ENCODE peak calls at places on chromosomes 5 and 9, in ten cellular contexts. One of them, this sample, is unnamed.

GRCh38 chr9:1959347-1959746 is 55.8 kb upstream of the SMARCA2 start:
- DNase-seq in Kasumi-1: no peak
- DNase-seq in left ventricle myocardium inferior: no peak
- DNase-seq in HTR-8/SVneo: no peak
- DNase-seq in NCI-H774: no peak
- DNase-seq in NCI-H1694 treated with DMSO at 0.1 percent for 48 hours: no peak
- DNase-seq in NCI-H69: no peak
- DNase-seq in cardiac muscle cell: no peak
- DNase-seq in cardiac fibroblast: no peak
- DNase-seq in T-helper 2 cell: no peak
- DNase-seq in this sample: no peak

GRCh38 chr9:27888661-27889295 is 315.5 kb upstream of the C9orf72 start:
- DNase-seq in HTR-8/SVneo: no peak
- DNase-seq in cardiac fibroblast: peak; percentile 3
- DNase-seq in left ventricle myocardium inferior: no peak
- DNase-seq in Kasumi-1: no peak
- DNase-seq in cardiac muscle cell: no peak
- DNase-seq in NCI-H69: peak; percentile 61
- DNase-seq in NCI-H774: no peak
- DNase-seq in NCI-H1694 treated with DMSO at 0.1 percent for 48 hours: no peak
- DNase-seq in T-helper 2 cell: peak; percentile 45
- DNase-seq in this sample: peak; percentile 21

GRCh38 chr9:89405832-89406231 is 87.5 kb downstream of the SECISBP2 start:
- DNase-seq in NCI-H69: no peak
- DNase-seq in cardiac fibroblast: no peak
- DNase-seq in cardiac muscle cell: no peak
- DNase-seq in Kasumi-1: no peak
- DNase-seq in NCI-H1694 treated with DMSO at 0.1 percent for 48 hours: no peak
- DNase-seq in NCI-H774: no peak
- DNase-seq in left ventricle myocardium inferior: peak; percentile 48
- DNase-seq in HTR-8/SVneo: no peak
- DNase-seq in T-helper 2 cell: no peak
- DNase-seq in this sample: peak; percentile 65

GRCh38 chr9:101711330-101711941 is 27.0 kb downstream of the GRIN3A start:
- DNase-seq in NCI-H774: no peak
- DNase-seq in cardiac muscle cell: peak; percentile 3
- DNase-seq in Kasumi-1: peak; percentile 58
- DNase-seq in cardiac fibroblast: peak; percentile 13
- DNase-seq in NCI-H69: peak; percentile 52
- DNase-seq in left ventricle myocardium inferior: no peak
- DNase-seq in NCI-H1694 treated with DMSO at 0.1 percent for 48 hours: no peak
- DNase-seq in T-helper 2 cell: peak; percentile 8
- DNase-seq in HTR-8/SVneo: no peak
- DNase-seq in this sample: no peak

GRCh38 chr9:32384002-32384363 is 460 bp upstream of the ACO1 start:
- DNase-seq in cardiac muscle cell: no peak
- DNase-seq in Kasumi-1: no peak
- DNase-seq in NCI-H1694 treated with DMSO at 0.1 percent for 48 hours: no peak
- DNase-seq in NCI-H69: peak; percentile 52
- DNase-seq in HTR-8/SVneo: no peak
- DNase-seq in left ventricle myocardium inferior: no peak
- DNase-seq in NCI-H774: no peak
- DNase-seq in cardiac fibroblast: no peak
- DNase-seq in T-helper 2 cell: no peak
- DNase-seq in this sample: no peak

GRCh38 chr9:131693163-131693562 is 46.7 kb downstream of the RAPGEF1 start:
- DNase-seq in NCI-H1694 treated with DMSO at 0.1 percent for 48 hours: no peak
- DNase-seq in left ventricle myocardium inferior: no peak
- DNase-seq in T-helper 2 cell: no peak
- DNase-seq in HTR-8/SVneo: no peak
- DNase-seq in cardiac fibroblast: no peak
- DNase-seq in Kasumi-1: no peak
- DNase-seq in NCI-H69: no peak
- DNase-seq in cardiac muscle cell: no peak
- DNase-seq in NCI-H774: no peak
- DNase-seq in this sample: no peak

GRCh38 chr9:136671646-136672430 is 9.1 kb downstream of the EGFL7 start:
- DNase-seq in NCI-H774: no peak
- DNase-seq in cardiac fibroblast: peak; percentile 25
- DNase-seq in T-helper 2 cell: no peak
- DNase-seq in cardiac muscle cell: peak; percentile 66
- DNase-seq in left ventricle myocardium inferior: no peak
- DNase-seq in Kasumi-1: no peak
- DNase-seq in HTR-8/SVneo: no peak
- DNase-seq in NCI-H69: peak; percentile 55
- DNase-seq in NCI-H1694 treated with DMSO at 0.1 percent for 48 hours: no peak
- DNase-seq in this sample: peak; percentile 93

GRCh38 chr5:155919125-155919524 is 407.8 kb upstream of the SGCD start:
- DNase-seq in cardiac fibroblast: no peak
- DNase-seq in Kasumi-1: no peak
- DNase-seq in HTR-8/SVneo: no peak
- DNase-seq in left ventricle myocardium inferior: no peak
- DNase-seq in NCI-H69: no peak
- DNase-seq in NCI-H774: no peak
- DNase-seq in cardiac muscle cell: peak; percentile 1
- DNase-seq in T-helper 2 cell: no peak
- DNase-seq in NCI-H1694 treated with DMSO at 0.1 percent for 48 hours: no peak
- DNase-seq in this sample: no peak

GRCh38 chr9:18753904-18754303 is 279.1 kb downstream of the SAXO1 start:
- DNase-seq in NCI-H1694 treated with DMSO at 0.1 percent for 48 hours: no peak
- DNase-seq in T-helper 2 cell: no peak
- DNase-seq in HTR-8/SVneo: no peak
- DNase-seq in NCI-H774: no peak
- DNase-seq in NCI-H69: no peak
- DNase-seq in cardiac fibroblast: no peak
- DNase-seq in Kasumi-1: no peak
- DNase-seq in left ventricle myocardium inferior: no peak
- DNase-seq in cardiac muscle cell: no peak
- DNase-seq in this sample: no peak

GRCh38 chr9:70576121-70576520 is 161.7 kb upstream of the KLF9 start:
- DNase-seq in cardiac muscle cell: no peak
- DNase-seq in cardiac fibroblast: no peak
- DNase-seq in NCI-H69: no peak
- DNase-seq in NCI-H1694 treated with DMSO at 0.1 percent for 48 hours: no peak
- DNase-seq in T-helper 2 cell: no peak
- DNase-seq in Kasumi-1: no peak
- DNase-seq in left ventricle myocardium inferior: no peak
- DNase-seq in NCI-H774: no peak
- DNase-seq in HTR-8/SVneo: no peak
- DNase-seq in this sample: no peak

GRCh38 chr9:115263731-115264130 is 145.8 kb upstream of the TNC start:
- DNase-seq in cardiac fibroblast: peak; percentile 80
- DNase-seq in left ventricle myocardium inferior: no peak
- DNase-seq in HTR-8/SVneo: no peak
- DNase-seq in T-helper 2 cell: no peak
- DNase-seq in cardiac muscle cell: no peak
- DNase-seq in NCI-H774: no peak
- DNase-seq in Kasumi-1: no peak
- DNase-seq in NCI-H69: no peak
- DNase-seq in NCI-H1694 treated with DMSO at 0.1 percent for 48 hours: no peak
- DNase-seq in this sample: no peak

GRCh38 chr5:138932171-138932810 is 57.2 kb upstream of the LRRTM2 start:
- DNase-seq in left ventricle myocardium inferior: no peak
- DNase-seq in T-helper 2 cell: peak; percentile 29
- DNase-seq in cardiac muscle cell: no peak
- DNase-seq in Kasumi-1: no peak
- DNase-seq in NCI-H1694 treated with DMSO at 0.1 percent for 48 hours: no peak
- DNase-seq in NCI-H69: peak; percentile 22
- DNase-seq in cardiac fibroblast: no peak
- DNase-seq in HTR-8/SVneo: no peak
- DNase-seq in NCI-H774: no peak
- DNase-seq in this sample: no peak

GRCh38 chr9:95822583-95823431 is 52.7 kb upstream of the ERCC6L2 start:
- DNase-seq in cardiac fibroblast: peak; percentile 85
- DNase-seq in NCI-H774: no peak
- DNase-seq in HTR-8/SVneo: peak; percentile 61
- DNase-seq in cardiac muscle cell: no peak
- DNase-seq in T-helper 2 cell: peak; percentile 89
- DNase-seq in Kasumi-1: no peak
- DNase-seq in left ventricle myocardium inferior: no peak
- DNase-seq in NCI-H1694 treated with DMSO at 0.1 percent for 48 hours: no peak
- DNase-seq in NCI-H69: no peak
- DNase-seq in this sample: peak; percentile 48

GRCh38 chr9:4293293-4293931 is 6.5 kb downstream of the GLIS3 start:
- DNase-seq in NCI-H774: no peak
- DNase-seq in T-helper 2 cell: no peak
- DNase-seq in cardiac fibroblast: peak; percentile 99
- DNase-seq in NCI-H1694 treated with DMSO at 0.1 percent for 48 hours: no peak
- DNase-seq in HTR-8/SVneo: peak; percentile 49
- DNase-seq in Kasumi-1: no peak
- DNase-seq in left ventricle myocardium inferior: no peak
- DNase-seq in cardiac muscle cell: no peak
- DNase-seq in NCI-H69: no peak
- DNase-seq in this sample: no peak

GRCh38 chr5:172002840-172003512 is 3.5 kb downstream of the FBXW11 start:
- DNase-seq in HTR-8/SVneo: no peak
- DNase-seq in NCI-H1694 treated with DMSO at 0.1 percent for 48 hours: no peak
- DNase-seq in left ventricle myocardium inferior: no peak
- DNase-seq in T-helper 2 cell: no peak
- DNase-seq in cardiac muscle cell: no peak
- DNase-seq in Kasumi-1: no peak
- DNase-seq in cardiac fibroblast: no peak
- DNase-seq in NCI-H69: peak; percentile 10
- DNase-seq in NCI-H774: no peak
- DNase-seq in this sample: no peak

GRCh38 chr9:37986771-37987258 is 82.2 kb downstream of the SHB start:
- DNase-seq in left ventricle myocardium inferior: no peak
- DNase-seq in NCI-H774: no peak
- DNase-seq in HTR-8/SVneo: no peak
- DNase-seq in cardiac muscle cell: no peak
- DNase-seq in cardiac fibroblast: no peak
- DNase-seq in NCI-H1694 treated with DMSO at 0.1 percent for 48 hours: no peak
- DNase-seq in T-helper 2 cell: no peak
- DNase-seq in Kasumi-1: no peak
- DNase-seq in NCI-H69: no peak
- DNase-seq in this sample: no peak

GRCh38 chr5:103561670-103562069 is 919 bp downstream of the NUDT12 start:
- DNase-seq in NCI-H69: peak; percentile 36
- DNase-seq in NCI-H1694 treated with DMSO at 0.1 percent for 48 hours: no peak
- DNase-seq in NCI-H774: no peak
- DNase-seq in T-helper 2 cell: no peak
- DNase-seq in left ventricle myocardium inferior: no peak
- DNase-seq in HTR-8/SVneo: no peak
- DNase-seq in Kasumi-1: no peak
- DNase-seq in cardiac fibroblast: no peak
- DNase-seq in cardiac muscle cell: no peak
- DNase-seq in this sample: no peak

GRCh38 chr5:169970911-169971436 is 9.3 kb downstream of the INSYN2B start:
- DNase-seq in NCI-H774: no peak
- DNase-seq in HTR-8/SVneo: peak; percentile 71
- DNase-seq in Kasumi-1: no peak
- DNase-seq in cardiac fibroblast: peak; percentile 85
- DNase-seq in cardiac muscle cell: no peak
- DNase-seq in T-helper 2 cell: no peak
- DNase-seq in NCI-H1694 treated with DMSO at 0.1 percent for 48 hours: no peak
- DNase-seq in left ventricle myocardium inferior: peak; percentile 25
- DNase-seq in NCI-H69: peak; percentile 63
- DNase-seq in this sample: no peak

GRCh38 chr9:26175264-26175663 is 497.0 kb upstream of the TUSC1 start:
- DNase-seq in NCI-H1694 treated with DMSO at 0.1 percent for 48 hours: no peak
- DNase-seq in T-helper 2 cell: no peak
- DNase-seq in NCI-H774: no peak
- DNase-seq in left ventricle myocardium inferior: no peak
- DNase-seq in cardiac fibroblast: peak; percentile 5
- DNase-seq in Kasumi-1: no peak
- DNase-seq in HTR-8/SVneo: peak; percentile 9
- DNase-seq in NCI-H69: peak; percentile 26
- DNase-seq in cardiac muscle cell: no peak
- DNase-seq in this sample: no peak

GRCh38 chr5:169945831-169946261 is 34.4 kb downstream of the INSYN2B start:
- DNase-seq in T-helper 2 cell: no peak
- DNase-seq in NCI-H774: no peak
- DNase-seq in left ventricle myocardium inferior: peak; percentile 20
- DNase-seq in HTR-8/SVneo: peak; percentile 14
- DNase-seq in cardiac muscle cell: peak; percentile 28
- DNase-seq in NCI-H69: peak; percentile 98
- DNase-seq in NCI-H1694 treated with DMSO at 0.1 percent for 48 hours: no peak
- DNase-seq in cardiac fibroblast: peak; percentile 95
- DNase-seq in Kasumi-1: peak; percentile 77
- DNase-seq in this sample: no peak

GRCh38 chr9:71036501-71036900 is 84.9 kb downstream of the TRPM3 start:
- DNase-seq in T-helper 2 cell: no peak
- DNase-seq in cardiac muscle cell: peak; percentile 28
- DNase-seq in NCI-H774: peak; percentile 7
- DNase-seq in HTR-8/SVneo: no peak
- DNase-seq in left ventricle myocardium inferior: no peak
- DNase-seq in cardiac fibroblast: peak; percentile 71
- DNase-seq in NCI-H69: peak; percentile 60
- DNase-seq in Kasumi-1: no peak
- DNase-seq in NCI-H1694 treated with DMSO at 0.1 percent for 48 hours: no peak
- DNase-seq in this sample: no peak

GRCh38 chr5:56343988-56344387 is 110.9 kb upstream of the ANKRD55 start:
- DNase-seq in NCI-H774: no peak
- DNase-seq in left ventricle myocardium inferior: no peak
- DNase-seq in T-helper 2 cell: no peak
- DNase-seq in HTR-8/SVneo: no peak
- DNase-seq in NCI-H69: no peak
- DNase-seq in cardiac fibroblast: no peak
- DNase-seq in NCI-H1694 treated with DMSO at 0.1 percent for 48 hours: no peak
- DNase-seq in Kasumi-1: no peak
- DNase-seq in cardiac muscle cell: no peak
- DNase-seq in this sample: no peak

GRCh38 chr9:121700165-121700830 is 48.9 kb downstream of the DAB2IP start:
- DNase-seq in NCI-H69: peak; percentile 86
- DNase-seq in NCI-H1694 treated with DMSO at 0.1 percent for 48 hours: no peak
- DNase-seq in NCI-H774: peak; percentile 43
- DNase-seq in T-helper 2 cell: no peak
- DNase-seq in left ventricle myocardium inferior: peak; percentile 72
- DNase-seq in cardiac fibroblast: peak; percentile 53
- DNase-seq in Kasumi-1: no peak
- DNase-seq in cardiac muscle cell: peak; percentile 26
- DNase-seq in HTR-8/SVneo: peak; percentile 49
- DNase-seq in this sample: no peak

GRCh38 chr9:72205513-72205912 is 56.3 kb downstream of the GDA start:
- DNase-seq in NCI-H69: peak; percentile 17
- DNase-seq in left ventricle myocardium inferior: no peak
- DNase-seq in NCI-H774: no peak
- DNase-seq in cardiac fibroblast: no peak
- DNase-seq in cardiac muscle cell: no peak
- DNase-seq in HTR-8/SVneo: no peak
- DNase-seq in NCI-H1694 treated with DMSO at 0.1 percent for 48 hours: no peak
- DNase-seq in Kasumi-1: no peak
- DNase-seq in T-helper 2 cell: no peak
- DNase-seq in this sample: no peak

GRCh38 chr5:115599924-115600323 is 2.4 kb downstream of the TICAM2 start:
- DNase-seq in Kasumi-1: no peak
- DNase-seq in NCI-H1694 treated with DMSO at 0.1 percent for 48 hours: no peak
- DNase-seq in NCI-H69: no peak
- DNase-seq in T-helper 2 cell: no peak
- DNase-seq in HTR-8/SVneo: no peak
- DNase-seq in left ventricle myocardium inferior: no peak
- DNase-seq in cardiac fibroblast: no peak
- DNase-seq in cardiac muscle cell: no peak
- DNase-seq in NCI-H774: no peak
- DNase-seq in this sample: no peak

GRCh38 chr9:99736291-99736690 is 85.4 kb upstream of the NR4A3 start:
- DNase-seq in NCI-H69: no peak
- DNase-seq in cardiac fibroblast: peak; percentile 12
- DNase-seq in HTR-8/SVneo: no peak
- DNase-seq in left ventricle myocardium inferior: no peak
- DNase-seq in NCI-H774: no peak
- DNase-seq in T-helper 2 cell: no peak
- DNase-seq in NCI-H1694 treated with DMSO at 0.1 percent for 48 hours: no peak
- DNase-seq in Kasumi-1: no peak
- DNase-seq in cardiac muscle cell: no peak
- DNase-seq in this sample: no peak

GRCh38 chr5:180605554-180606214 is 14.4 kb upstream of the SCGB3A1 start:
- DNase-seq in NCI-H774: peak; percentile 17
- DNase-seq in T-helper 2 cell: peak; percentile 81
- DNase-seq in NCI-H69: peak; percentile 73
- DNase-seq in HTR-8/SVneo: peak; percentile 60
- DNase-seq in Kasumi-1: peak; percentile 54
- DNase-seq in left ventricle myocardium inferior: no peak
- DNase-seq in cardiac fibroblast: peak; percentile 75
- DNase-seq in cardiac muscle cell: peak; percentile 60
- DNase-seq in NCI-H1694 treated with DMSO at 0.1 percent for 48 hours: peak; percentile 22
- DNase-seq in this sample: peak; percentile 76

GRCh38 chr5:115815693-115816225 is 700 bp downstream of the CDO1 start:
- DNase-seq in NCI-H69: peak; percentile 82
- DNase-seq in left ventricle myocardium inferior: peak; percentile 15
- DNase-seq in cardiac fibroblast: no peak
- DNase-seq in HTR-8/SVneo: peak; percentile 12
- DNase-seq in Kasumi-1: no peak
- DNase-seq in cardiac muscle cell: peak; percentile 55
- DNase-seq in NCI-H1694 treated with DMSO at 0.1 percent for 48 hours: no peak
- DNase-seq in T-helper 2 cell: no peak
- DNase-seq in NCI-H774: no peak
- DNase-seq in this sample: no peak